ENCODE peak calls at places on chromosomes 11 and 22, in seven cellular contexts. D is fibroblast of lung; T is neuronal stem cell; B is keratinocyte; C is CD8-positive, alpha-beta T cell; G is cardiac muscle cell; L is aorta. V is an unnamed sample. For H3K27me3, the result is how much of the 10 kb centered on the place peaks cover.

GRCh38 chr11:28702450-28702790 is 594.2 kb downstream of the METTL15 start:
- DNase-seq in G (no peak), T (no peak), D (peak), L (no peak), B (no peak), C (no peak), V (no peak)

GRCh38 chr11:35304393-35304790 is 115.0 kb downstream of the SLC1A2 start:
- DNase-seq in B (no peak), L (no peak), T (no peak), C (no peak), D (peak), G (no peak), V (no peak)

GRCh38 chr11:127996825-127997224 is 590.5 kb downstream of the ETS1 start:
- DNase-seq in D (peak), C (no peak), T (no peak), G (no peak), L (no peak), B (no peak), V (no peak)

GRCh38 chr11:119108151-119108856 is 1.2 kb downstream of the C2CD2L start:
- DNase-seq in L (peak), C (no peak), T (no peak), B (no peak), D (no peak), G (no peak), V (peak)

GRCh38 chr11:77384584-77384983 is 83.1 kb upstream of the GDPD4 start:
- DNase-seq in D (peak), G (no peak), B (no peak), L (no peak), C (no peak), T (no peak), V (no peak)

GRCh38 chr22:28283025-28283654 is 364.1 kb upstream of the PITPNB start:
- DNase-seq in C (no peak), B (no peak), D (peak), L (no peak), T (no peak), G (no peak), V (no peak)

GRCh38 chr11:11978792-11979486 is 29.5 kb downstream of the DKK3 start:
- DNase-seq in T (no peak), B (no peak), L (peak), D (peak), C (no peak), G (no peak), V (no peak)

GRCh38 chr11:121886005-121886739 is 229.8 kb downstream of the BLID start:
- DNase-seq in G (peak), T (no peak), B (no peak), D (no peak), C (no peak), L (peak), V (no peak)

GRCh38 chr11:68956547-68957254 is 24.1 kb downstream of the MRGPRD start:
- DNase-seq in L (no peak), B (no peak), T (no peak), D (no peak), G (no peak), C (no peak), V (no peak)

GRCh38 chr22:39184586-39185577 is 32.4 kb upstream of the CBX7 start:
- DNase-seq in L (no peak), G (no peak), D (peak), C (no peak), B (no peak), T (no peak), V (no peak)

GRCh38 chr11:120316880-120317688 is 8.0 kb upstream of the TLCD5 start:
- DNase-seq in T (no peak), L (peak), D (no peak), B (peak), C (no peak), G (peak), V (no peak)

GRCh38 chr22:50175191-50175461 is 4.6 kb downstream of the PANX2 start:
- DNase-seq in T (no peak), B (no peak), C (no peak), D (no peak), L (peak), G (no peak), V (no peak)

GRCh38 chr11:128555606-128556005 is 31.8 kb downstream of the ETS1 start:
- DNase-seq in G (peak), T (no peak), C (no peak), L (no peak), D (peak), B (no peak), V (no peak)

GRCh38 chr11:112173152-112173551 is 2.2 kb upstream of the BCO2 start:
- DNase-seq in B (no peak), C (no peak), D (no peak), T (no peak), G (peak), L (no peak), V (no peak)

GRCh38 chr11:120940297-120940847 is 83.5 kb upstream of the TBCEL start:
- DNase-seq in L (no peak), D (peak), C (no peak), B (no peak), G (no peak), T (no peak), V (no peak)

GRCh38 chr11:79439430-79439892 is 1.4 kb downstream of the TENM4 start:
- DNase-seq in C (no peak), D (peak), B (no peak), G (no peak), L (no peak), T (no peak), V (no peak)

GRCh38 chr11:43898574-43898973 is 17.9 kb downstream of the ALKBH3 start:
- DNase-seq in T (no peak), G (no peak), D (no peak), C (no peak), B (no peak), L (no peak), V (no peak)

GRCh38 chr11:118572914-118573550 is 823 bp downstream of the ARCN1 start:
- DNase-seq in C (peak), L (no peak), G (no peak), D (peak), T (peak), B (no peak), V (no peak)

GRCh38 chr11:4068962-4069361 is 25.6 kb upstream of the RRM1 start:
- DNase-seq in B (no peak), C (no peak), T (no peak), D (peak), L (no peak), G (no peak), V (no peak)

GRCh38 chr22:22396741-22397291 is 111.7 kb downstream of the ZNF280B start:
- DNase-seq in C (no peak), G (no peak), L (no peak), B (no peak), T (no peak), D (no peak), V (no peak)

GRCh38 chr11:59141673-59142460 is 789 bp upstream of the FAM111A start:
- DNase-seq in D (peak), T (no peak), G (no peak), L (no peak), B (no peak), C (no peak), V (no peak)

GRCh38 chr11:43907028-43907966 is 26.7 kb downstream of the ALKBH3 start:
- DNase-seq in G (no peak), C (no peak), B (no peak), L (no peak), T (no peak), D (no peak), V (no peak)

GRCh38 chr11:15327786-15328231 is 213.1 kb downstream of the INSC start:
- DNase-seq in T (peak), B (no peak), C (no peak), D (peak), G (peak), L (peak), V (no peak)

GRCh38 chr11:86591631-86592030 is 80.8 kb downstream of the ME3 start:
- DNase-seq in C (no peak), D (peak), L (no peak), T (no peak), G (no peak), B (no peak), V (no peak)

GRCh38 chr11:86588566-86589090 is 83.8 kb downstream of the ME3 start:
- DNase-seq in G (no peak), D (peak), B (no peak), L (no peak), C (no peak), T (peak), V (no peak)

GRCh38 chr11:86589856-86590589 is 82.4 kb downstream of the ME3 start:
- DNase-seq in T (no peak), G (no peak), D (no peak), B (no peak), L (no peak), C (no peak), V (no peak)

GRCh38 chr11:86587559-86588193 is 84.7 kb downstream of the ME3 start:
- DNase-seq in G (no peak), B (no peak), D (no peak), T (no peak), C (no peak), L (no peak), V (no peak)

GRCh38 chr11:86589204-86589603 is 83.2 kb downstream of the ME3 start:
- DNase-seq in D (no peak), G (no peak), T (no peak), B (no peak), L (no peak), C (no peak), V (no peak)
- H3K27me3 ChIP-seq in D (under half), G (under half), T (under half), B (under half), L (under half), C (under half), V (under half)

DNA sequence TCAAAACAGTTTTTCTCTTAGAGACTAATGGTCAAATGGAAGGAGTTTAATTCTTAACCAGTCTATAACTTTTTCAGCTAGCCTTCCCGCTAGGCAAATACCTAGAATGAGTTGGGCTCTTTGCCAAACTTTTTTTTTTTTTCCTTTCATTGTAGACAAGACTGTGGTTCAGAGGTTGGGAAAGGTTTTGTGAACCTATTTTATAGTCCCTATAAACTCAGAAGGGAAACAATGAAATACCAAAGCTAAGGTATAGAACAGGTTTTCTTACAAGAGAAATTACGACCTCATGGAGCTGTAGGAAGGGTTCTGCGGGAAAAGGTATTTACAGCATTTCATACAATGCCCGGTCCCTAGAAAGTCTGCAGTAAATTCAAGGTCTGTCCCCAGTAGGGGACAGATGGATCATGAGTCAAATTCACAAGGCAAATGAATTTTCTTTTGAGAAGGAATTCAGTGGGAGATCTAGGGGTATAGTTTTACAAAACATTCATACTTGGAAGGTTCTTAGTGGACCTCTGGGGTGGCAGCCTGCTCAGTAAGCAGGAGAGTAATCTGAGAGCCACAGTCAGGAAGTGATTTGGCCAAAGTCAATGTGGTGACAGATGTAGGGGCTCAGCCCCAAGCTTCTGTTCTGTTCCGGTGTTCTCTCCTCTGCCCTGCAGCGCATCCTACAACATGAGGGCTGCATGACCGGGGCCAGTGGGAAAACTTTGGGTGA is 146.8 kb downstream of the DBX1 start:
- DNase-seq in G (peak), C (no peak), D (peak), B (no peak), L (no peak), T (no peak), V (no peak)
- H3K27ac ChIP-seq in G (peak), C (no peak), D (no peak), B (no peak), L (no peak), T (no peak), V (no peak)

DNA sequence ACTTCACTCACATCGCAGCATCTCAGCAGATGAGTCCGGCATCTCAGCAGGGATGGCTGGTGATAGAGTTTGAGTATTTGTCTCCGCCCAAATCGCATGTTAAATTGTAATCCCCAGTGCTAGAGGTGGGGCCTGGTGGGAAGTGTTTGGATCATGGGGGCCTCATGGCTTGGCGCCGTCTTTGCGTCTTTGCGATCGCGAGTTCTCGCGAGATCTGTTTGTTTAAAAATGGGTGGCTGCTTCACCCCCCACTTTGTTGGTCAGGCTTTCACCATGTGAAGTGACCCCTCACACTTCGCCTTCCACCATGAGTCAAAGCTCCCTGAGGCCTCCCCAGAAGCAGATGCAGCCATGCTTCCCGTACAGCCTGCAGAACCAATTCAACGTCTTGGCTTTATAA is 3.0 kb upstream of the RRP7A start:
- DNase-seq in B (no peak), L (no peak), G (no peak), T (no peak), D (no peak), C (no peak), V (no peak)
- H3K27me3 ChIP-seq in B (under half), L (under half), G (under half), T (under half), D (under half), C (under half), V (under half)

GRCh38 chr11:73249304-73249703 is 22.8 kb upstream of the P2RY6 start:
- DNase-seq in L (no peak), D (peak), C (no peak), G (no peak), T (no peak), B (no peak), V (no peak)
- H3K27ac ChIP-seq in L (no peak), D (no peak), C (no peak), G (no peak), T (no peak), B (no peak), V (no peak)

V was measured in CD4-positive, alpha-beta T cell.